ENCODE peak calls at places on chromosomes 2 and 18, in four cellular contexts. T is CD4-positive, alpha-beta memory T cell; Q is stromal cell of bone marrow; S is COR-L47. K is an unnamed sample.

GRCh38 chr2:96102596-96103387 is 13.6 kb downstream of the ADRA2B start:
- DNase-seq in T (no peak), Q (no peak), S (no peak), K (no peak)

GRCh38 chr18:70390366-70391090 is 101.7 kb downstream of the SOCS6 start:
- DNase-seq in T (no peak), Q (no peak), S (no peak), K (no peak)

GRCh38 chr2:238099709-238100048 is 461 bp upstream of the ESPNL start:
- DNase-seq in T (no peak), Q (no peak), S (no peak), K (no peak)

GRCh38 chr2:62489162-62489561 is 16.8 kb downstream of the TMEM17 start:
- DNase-seq in T (no peak), Q (peak; percentile 84), S (no peak), K (no peak)

GRCh38 chr2:177784449-177784845 is 288.1 kb downstream of the PDE11A start:
- DNase-seq in T (no peak), Q (peak; percentile 80), S (no peak), K (peak; percentile 8)

GRCh38 chr2:10478298-10478625 is 30.1 kb upstream of the ODC1 start:
- DNase-seq in T (no peak), Q (no peak), S (no peak), K (no peak)

GRCh38 chr2:20450201-20451108 is 3.6 kb downstream of the RHOB start:
- DNase-seq in T (no peak), Q (peak; percentile 78), S (no peak), K (peak; percentile 68)

GRCh38 chr2:58925676-58926081 is 684.6 kb upstream of the FANCL start:
- DNase-seq in T (no peak), Q (peak; percentile 55), S (no peak), K (peak; percentile 12)

GRCh38 chr2:45780541-45781463 is 129.3 kb downstream of the PRKCE start:
- DNase-seq in T (no peak), Q (no peak), S (no peak), K (no peak)

GRCh38 chr2:127011136-127011740 is 95.7 kb downstream of the BIN1 start:
- DNase-seq in T (no peak), Q (no peak), S (no peak), K (no peak)